ENCODE peak calls at places on chromosomes 16 and 17, in ten cellular contexts. One of them, this sample, is unnamed.

GRCh38 chr16:56191807-56192643 is 736 bp downstream of the GNAO1 start:
- DNase-seq in nephron progenitor cell: peak; percentile 21
- DNase-seq in endothelial cell: no peak
- DNase-seq in HCT116: no peak
- DNase-seq in colonic mucosa: no peak
- DNase-seq in A549: no peak
- DNase-seq in fibroblast of pulmonary artery: no peak
- DNase-seq in cardiac muscle cell: no peak
- DNase-seq in upper lobe of right lung: no peak
- DNase-seq in lower leg skin: no peak
- DNase-seq in this sample: no peak

GRCh38 chr17:15239471-15239870 is 25.7 kb downstream of the PMP22 start:
- DNase-seq in nephron progenitor cell: no peak
- DNase-seq in endothelial cell: no peak
- DNase-seq in HCT116: no peak
- DNase-seq in colonic mucosa: no peak
- DNase-seq in A549: no peak
- DNase-seq in fibroblast of pulmonary artery: no peak
- DNase-seq in cardiac muscle cell: no peak
- DNase-seq in upper lobe of right lung: no peak
- DNase-seq in lower leg skin: no peak
- DNase-seq in this sample: no peak

GRCh38 chr17:37607637-37608368 is 1.4 kb downstream of the SYNRG start:
- DNase-seq in nephron progenitor cell: no peak
- DNase-seq in endothelial cell: peak; percentile 11
- DNase-seq in HCT116: no peak
- DNase-seq in colonic mucosa: no peak
- DNase-seq in A549: no peak
- DNase-seq in fibroblast of pulmonary artery: no peak
- DNase-seq in cardiac muscle cell: no peak
- DNase-seq in upper lobe of right lung: no peak
- DNase-seq in lower leg skin: no peak
- DNase-seq in this sample: no peak

GRCh38 chr17:55742272-55743102 is 8.4 kb upstream of the PCTP start:
- DNase-seq in nephron progenitor cell: no peak
- DNase-seq in endothelial cell: no peak
- DNase-seq in HCT116: no peak
- DNase-seq in colonic mucosa: no peak
- DNase-seq in A549: no peak
- DNase-seq in fibroblast of pulmonary artery: no peak
- DNase-seq in cardiac muscle cell: no peak
- DNase-seq in upper lobe of right lung: no peak
- DNase-seq in lower leg skin: no peak
- DNase-seq in this sample: no peak

GRCh38 chr16:69880640-69881133 is 70.4 kb upstream of the CLEC18A start:
- DNase-seq in nephron progenitor cell: no peak
- DNase-seq in endothelial cell: no peak
- DNase-seq in HCT116: no peak
- DNase-seq in colonic mucosa: no peak
- DNase-seq in A549: no peak
- DNase-seq in fibroblast of pulmonary artery: peak; percentile 38
- DNase-seq in cardiac muscle cell: peak; percentile 40
- DNase-seq in upper lobe of right lung: no peak
- DNase-seq in lower leg skin: no peak
- DNase-seq in this sample: no peak

GRCh38 chr16:85417156-85417860 is 195.8 kb upstream of the GSE1 start:
- DNase-seq in nephron progenitor cell: peak; percentile 3
- DNase-seq in endothelial cell: peak; percentile 1
- DNase-seq in HCT116: no peak
- DNase-seq in colonic mucosa: no peak
- DNase-seq in A549: no peak
- DNase-seq in fibroblast of pulmonary artery: no peak
- DNase-seq in cardiac muscle cell: no peak
- DNase-seq in upper lobe of right lung: peak; percentile 44
- DNase-seq in lower leg skin: no peak
- DNase-seq in this sample: no peak

GRCh38 chr17:21425736-21426135 is 49.6 kb downstream of the KCNJ12 start:
- DNase-seq in nephron progenitor cell: no peak
- DNase-seq in endothelial cell: no peak
- DNase-seq in HCT116: no peak
- DNase-seq in colonic mucosa: no peak
- DNase-seq in A549: no peak
- DNase-seq in fibroblast of pulmonary artery: no peak
- DNase-seq in cardiac muscle cell: no peak
- DNase-seq in upper lobe of right lung: no peak
- DNase-seq in lower leg skin: no peak
- DNase-seq in this sample: no peak

GRCh38 chr17:60141111-60142018 is 8.4 kb upstream of the CA4 start:
- DNase-seq in nephron progenitor cell: no peak
- DNase-seq in endothelial cell: no peak
- DNase-seq in HCT116: no peak
- DNase-seq in colonic mucosa: no peak
- DNase-seq in A549: no peak
- DNase-seq in fibroblast of pulmonary artery: peak; percentile 45
- DNase-seq in cardiac muscle cell: peak; percentile 46
- DNase-seq in upper lobe of right lung: no peak
- DNase-seq in lower leg skin: no peak
- DNase-seq in this sample: no peak

GRCh38 chr17:69760562-69760961 is 314.5 kb upstream of the KCNJ16 start:
- DNase-seq in nephron progenitor cell: no peak
- DNase-seq in endothelial cell: no peak
- DNase-seq in HCT116: no peak
- DNase-seq in colonic mucosa: no peak
- DNase-seq in A549: no peak
- DNase-seq in fibroblast of pulmonary artery: no peak
- DNase-seq in cardiac muscle cell: no peak
- DNase-seq in upper lobe of right lung: no peak
- DNase-seq in lower leg skin: no peak
- DNase-seq in this sample: no peak

GRCh38 chr16:24975428-24975889 is 39.7 kb downstream of the ARHGAP17 start:
- DNase-seq in nephron progenitor cell: no peak
- DNase-seq in endothelial cell: no peak
- DNase-seq in HCT116: no peak
- DNase-seq in colonic mucosa: no peak
- DNase-seq in A549: peak; percentile 19
- DNase-seq in fibroblast of pulmonary artery: peak; percentile 73
- DNase-seq in cardiac muscle cell: peak; percentile 52
- DNase-seq in upper lobe of right lung: no peak
- DNase-seq in lower leg skin: no peak
- DNase-seq in this sample: no peak

GRCh38 chr16:9008335-9009260 is 44.9 kb upstream of the USP7 start:
- DNase-seq in nephron progenitor cell: peak; percentile 85
- DNase-seq in endothelial cell: peak; percentile 87
- DNase-seq in HCT116: no peak
- DNase-seq in colonic mucosa: peak; percentile 89
- DNase-seq in A549: peak; percentile 74
- DNase-seq in fibroblast of pulmonary artery: peak; percentile 70
- DNase-seq in cardiac muscle cell: peak; percentile 78
- DNase-seq in upper lobe of right lung: peak; percentile 87
- DNase-seq in lower leg skin: peak; percentile 44
- DNase-seq in this sample: peak; percentile 70

GRCh38 chr16:20319406-20319805 is 7.9 kb downstream of the GP2 start:
- DNase-seq in nephron progenitor cell: no peak
- DNase-seq in endothelial cell: no peak
- DNase-seq in HCT116: no peak
- DNase-seq in colonic mucosa: no peak
- DNase-seq in A549: no peak
- DNase-seq in fibroblast of pulmonary artery: no peak
- DNase-seq in cardiac muscle cell: no peak
- DNase-seq in upper lobe of right lung: no peak
- DNase-seq in lower leg skin: no peak
- DNase-seq in this sample: no peak

DNA sequence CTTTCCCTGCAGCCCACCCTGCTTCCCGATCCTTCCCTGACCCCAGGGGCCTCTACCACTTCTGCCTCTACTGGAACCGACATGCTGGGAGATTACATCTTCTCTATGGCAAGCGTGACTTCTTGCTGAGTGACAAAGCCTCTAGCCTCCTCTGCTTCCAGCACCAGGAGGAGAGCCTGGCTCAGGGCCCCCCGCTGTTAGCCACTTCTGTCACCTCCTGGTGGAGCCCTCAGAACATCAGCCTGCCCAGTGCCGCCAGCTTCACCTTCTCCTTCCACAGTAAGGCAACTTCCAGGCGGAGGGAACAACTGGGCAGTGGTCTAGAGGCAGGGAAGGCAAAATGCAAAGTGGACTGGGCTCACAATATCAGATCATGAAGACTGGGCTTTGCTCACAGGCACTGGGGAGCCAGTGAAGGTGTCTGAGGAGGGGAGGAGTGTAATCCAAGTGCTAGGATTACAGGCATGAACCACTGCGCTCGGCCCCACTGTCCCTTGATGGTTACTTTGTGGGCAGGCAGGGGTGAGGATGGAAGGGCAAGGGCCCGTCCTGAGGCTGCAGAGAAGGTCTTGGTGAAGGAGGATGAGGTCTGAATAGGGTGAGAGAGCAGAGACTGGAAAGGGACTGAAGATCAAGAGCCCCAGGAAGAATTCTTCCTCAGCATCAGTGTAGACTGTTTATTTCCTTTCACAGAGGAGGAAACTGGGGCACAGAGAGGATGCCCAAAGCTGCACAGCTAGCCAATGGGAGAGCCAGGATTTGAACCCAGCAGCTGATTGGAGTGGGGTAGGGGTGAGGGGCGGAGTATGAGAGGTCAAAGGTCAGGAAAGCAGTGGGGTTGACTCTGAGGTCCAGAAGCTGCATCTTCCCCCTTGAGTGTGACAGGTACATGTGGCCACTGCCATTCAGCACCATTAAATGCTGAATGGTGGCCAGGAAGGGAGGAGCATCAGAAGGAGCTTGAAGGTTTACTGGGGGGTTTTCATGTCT is 16.5 kb upstream of the ADGRG3 start:
- DNase-seq in nephron progenitor cell: no peak
- DNase-seq in endothelial cell: no peak
- DNase-seq in HCT116: no peak
- DNase-seq in colonic mucosa: no peak
- DNase-seq in A549: no peak
- DNase-seq in fibroblast of pulmonary artery: no peak
- DNase-seq in cardiac muscle cell: no peak
- DNase-seq in upper lobe of right lung: no peak
- DNase-seq in lower leg skin: no peak
- DNase-seq in this sample: no peak
- TF ChIP-seq CTCF in nephron progenitor cell: no peak
- TF ChIP-seq CTCF in endothelial cell: no peak
- TF ChIP-seq CTCF in HCT116: no peak
- TF ChIP-seq CTCF in colonic mucosa: no peak
- TF ChIP-seq CTCF in A549: no peak
- TF ChIP-seq CTCF in fibroblast of pulmonary artery: no peak
- TF ChIP-seq CTCF in cardiac muscle cell: no peak
- TF ChIP-seq CTCF in upper lobe of right lung: no peak
- TF ChIP-seq CTCF in lower leg skin: no peak
- TF ChIP-seq CTCF in this sample: no peak

DNA sequence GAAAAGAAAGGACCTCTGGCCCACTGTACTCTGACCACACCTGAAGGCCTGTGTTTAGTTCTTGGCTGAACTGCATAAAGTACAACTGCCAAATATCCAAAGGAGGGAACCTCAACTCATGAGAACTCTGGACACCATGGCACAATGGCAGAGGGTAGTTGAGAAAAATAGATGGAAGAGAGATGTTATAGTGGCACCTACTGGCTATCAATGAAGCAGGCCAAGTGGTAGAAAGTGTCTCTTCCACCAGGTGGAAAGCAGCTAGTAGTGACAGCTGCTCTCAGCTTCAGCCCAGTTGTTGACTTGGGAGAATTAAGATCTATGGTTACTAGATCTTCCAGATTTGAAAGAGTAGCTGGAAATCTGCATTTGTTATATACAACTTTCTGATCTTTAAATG is 3.2 kb downstream of the MED31 start:
- DNase-seq in nephron progenitor cell: no peak
- DNase-seq in endothelial cell: no peak
- DNase-seq in HCT116: no peak
- DNase-seq in colonic mucosa: no peak
- DNase-seq in A549: peak; percentile 60
- DNase-seq in fibroblast of pulmonary artery: peak; percentile 27
- DNase-seq in cardiac muscle cell: no peak
- DNase-seq in upper lobe of right lung: no peak
- DNase-seq in lower leg skin: no peak
- DNase-seq in this sample: no peak
- TF ChIP-seq CTCF in nephron progenitor cell: no peak
- TF ChIP-seq CTCF in endothelial cell: no peak
- TF ChIP-seq CTCF in HCT116: no peak
- TF ChIP-seq CTCF in colonic mucosa: peak; percentile 15
- TF ChIP-seq CTCF in A549: peak; percentile 61
- TF ChIP-seq CTCF in fibroblast of pulmonary artery: peak; percentile 25
- TF ChIP-seq CTCF in cardiac muscle cell: peak; percentile 9
- TF ChIP-seq CTCF in upper lobe of right lung: no peak
- TF ChIP-seq CTCF in lower leg skin: no peak
- TF ChIP-seq CTCF in this sample: no peak

DNA sequence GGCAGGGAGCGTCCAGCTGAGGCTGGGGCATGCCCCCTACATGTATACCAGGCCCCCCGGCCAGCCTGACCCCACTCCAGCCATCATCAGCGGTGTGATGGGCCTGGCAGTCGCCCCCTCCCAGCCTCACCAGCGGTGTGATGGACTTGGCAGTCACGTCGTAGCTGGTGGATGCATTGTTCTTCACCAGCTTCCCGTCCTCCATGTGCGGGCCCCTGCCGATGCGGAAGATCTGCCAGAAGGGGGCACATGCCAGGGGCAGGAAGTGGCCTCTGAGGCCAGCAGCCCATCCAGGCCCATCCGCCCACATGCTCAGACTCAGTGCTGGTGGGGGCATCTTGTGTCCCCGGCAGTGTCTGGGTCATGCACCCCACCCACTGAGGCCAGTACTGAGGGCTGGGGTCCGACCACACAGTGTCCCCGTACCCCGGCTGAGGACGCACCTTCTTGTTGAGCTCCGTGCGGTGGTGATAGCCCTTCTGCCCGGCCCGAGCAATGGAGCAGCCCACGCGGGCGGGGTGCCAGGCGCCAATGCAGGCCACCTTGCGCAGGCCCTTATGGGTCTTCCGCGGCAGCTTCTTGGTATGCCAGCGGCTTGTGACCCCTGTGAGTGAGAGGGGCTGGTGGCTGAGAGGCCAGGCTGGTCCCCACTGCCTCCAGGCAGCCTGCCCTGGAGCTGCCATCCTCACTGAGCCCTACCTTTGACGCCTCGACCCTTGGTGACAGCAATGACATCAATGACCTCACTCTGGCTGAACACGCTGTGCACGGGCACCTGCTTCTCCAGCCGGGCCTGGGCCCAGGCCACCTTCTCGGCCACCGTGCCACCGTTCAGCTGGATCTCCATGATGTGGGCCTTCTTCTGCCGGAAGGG is 3.7 kb upstream of the MSRB1 start:
- DNase-seq in nephron progenitor cell: no peak
- DNase-seq in endothelial cell: no peak
- DNase-seq in HCT116: no peak
- DNase-seq in colonic mucosa: no peak
- DNase-seq in A549: no peak
- DNase-seq in fibroblast of pulmonary artery: no peak
- DNase-seq in cardiac muscle cell: no peak
- DNase-seq in upper lobe of right lung: no peak
- DNase-seq in lower leg skin: no peak
- DNase-seq in this sample: no peak
- TF ChIP-seq CTCF in nephron progenitor cell: no peak
- TF ChIP-seq CTCF in endothelial cell: no peak
- TF ChIP-seq CTCF in HCT116: no peak
- TF ChIP-seq CTCF in colonic mucosa: no peak
- TF ChIP-seq CTCF in A549: no peak
- TF ChIP-seq CTCF in fibroblast of pulmonary artery: no peak
- TF ChIP-seq CTCF in cardiac muscle cell: no peak
- TF ChIP-seq CTCF in upper lobe of right lung: no peak
- TF ChIP-seq CTCF in lower leg skin: no peak
- TF ChIP-seq CTCF in this sample: no peak

GRCh38 chr16:30728904-30729672 is 19.1 kb upstream of the PHKG2 start:
- DNase-seq in nephron progenitor cell: no peak
- DNase-seq in endothelial cell: no peak
- DNase-seq in HCT116: no peak
- DNase-seq in colonic mucosa: peak; percentile 84
- DNase-seq in A549: no peak
- DNase-seq in fibroblast of pulmonary artery: no peak
- DNase-seq in cardiac muscle cell: no peak
- DNase-seq in upper lobe of right lung: no peak
- DNase-seq in lower leg skin: no peak
- DNase-seq in this sample: no peak
- TF ChIP-seq CTCF in nephron progenitor cell: no peak
- TF ChIP-seq CTCF in endothelial cell: no peak
- TF ChIP-seq CTCF in HCT116: no peak
- TF ChIP-seq CTCF in colonic mucosa: no peak
- TF ChIP-seq CTCF in A549: no peak
- TF ChIP-seq CTCF in fibroblast of pulmonary artery: no peak
- TF ChIP-seq CTCF in cardiac muscle cell: no peak
- TF ChIP-seq CTCF in upper lobe of right lung: no peak
- TF ChIP-seq CTCF in lower leg skin: no peak
- TF ChIP-seq CTCF in this sample: no peak

This sample was measured in progenitor cell of endocrine pancreas.